ENCODE peak calls at places on chromosomes 11 and 22, in nine cellular contexts. Z is stimulated activated CD8-positive, alpha-beta memory T cell treated with anti-CD3 and anti-CD28 coated beads, Interleukin-15, amount 100 ng/mL, for 1 hour; A is HFF-Myc; R is NCI-H1092; F is GOT3; L is stimulated activated CD4-positive, alpha-beta T cell treated with anti-CD3 and anti-CD28 coated beads, Interleukin-1b, Interleukin-23, amount 100 ng/mL, for 48 hours; W is left colon; C is mucosa of descending colon; O is dorsolateral prefrontal cortex. P is an unnamed sample.

GRCh38 chr11:72833792-72834501 is 19.7 kb downstream of the ATG16L2 start:
- DNase-seq in O (no peak), R (no peak), W (no peak), C (no peak), A (no peak), Z (no peak), L (no peak), F (no peak), P (no peak)

GRCh38 chr11:131767421-131767820 is 397.0 kb downstream of the NTM start:
- DNase-seq in F (no peak), C (no peak), W (no peak), Z (no peak), L (no peak), R (no peak), A (no peak), O (no peak), P (no peak)

GRCh38 chr11:122441702-122442092 is 213.8 kb upstream of the UBASH3B start:
- DNase-seq in R (peak), A (no peak), W (no peak), Z (no peak), F (no peak), O (no peak), L (no peak), C (no peak), P (no peak)

GRCh38 chr11:133952199-133953190 is 4.3 kb downstream of the IGSF9B start:
- DNase-seq in O (no peak), C (no peak), R (no peak), F (no peak), Z (no peak), L (no peak), A (no peak), W (no peak), P (no peak)

GRCh38 chr22:41003976-41004375 is 52.8 kb downstream of the RBX1 start:
- DNase-seq in R (no peak), Z (no peak), O (no peak), C (no peak), F (no peak), W (no peak), L (no peak), A (no peak), P (no peak)

GRCh38 chr11:123408619-123409455 is 21.2 kb upstream of the GRAMD1B start:
- DNase-seq in R (no peak), F (no peak), L (no peak), A (no peak), W (no peak), Z (no peak), O (no peak), C (no peak), P (peak)

GRCh38 chr22:44371741-44372525 is 59.2 kb upstream of the SHISAL1 start:
- DNase-seq in L (no peak), O (no peak), A (no peak), Z (no peak), R (no peak), F (no peak), C (peak), W (peak), P (no peak)

GRCh38 chr11:85772700-85773099 is 38.2 kb downstream of the SYTL2 start:
- DNase-seq in F (no peak), C (no peak), R (no peak), Z (no peak), A (no peak), L (no peak), O (no peak), W (no peak), P (no peak)

GRCh38 chr11:31813961-31814868 is 3.1 kb upstream of the PAX6 start:
- DNase-seq in F (no peak), O (no peak), R (no peak), Z (no peak), W (no peak), C (no peak), L (no peak), A (no peak), P (no peak)

GRCh38 chr22:37095113-37095512 is 14.4 kb downstream of the TMPRSS6 start:
- DNase-seq in C (no peak), R (no peak), Z (no peak), O (no peak), L (peak), W (no peak), F (no peak), A (no peak), P (no peak)

GRCh38 chr22:41052661-41053490 is 39.5 kb upstream of the EP300 start:
- DNase-seq in A (peak), R (no peak), L (no peak), W (no peak), C (no peak), F (no peak), O (no peak), Z (no peak), P (peak)

GRCh38 chr22:28344893-28345292 is 334.7 kb downstream of the TTC28 start:
- DNase-seq in C (no peak), W (no peak), L (no peak), R (no peak), O (no peak), F (no peak), A (no peak), Z (no peak), P (no peak)

GRCh38 chr11:27406498-27407354 is 43.7 kb upstream of the CCDC34 start:
- DNase-seq in O (no peak), C (no peak), R (no peak), L (no peak), A (no peak), Z (no peak), W (no peak), F (no peak), P (no peak)

GRCh38 chr22:50469377-50470305 is 5.2 kb downstream of the SBF1 start:
- DNase-seq in O (no peak), Z (peak), W (peak), L (peak), R (no peak), F (peak), A (peak), C (peak), P (peak)

GRCh38 chr11:70695086-70695960 is 297.0 kb downstream of the CTTN start:
- DNase-seq in O (no peak), W (no peak), R (no peak), A (no peak), Z (no peak), C (no peak), F (no peak), L (no peak), P (no peak)

GRCh38 chr11:33933607-33934006 is 41.7 kb upstream of the LMO2 start:
- DNase-seq in O (no peak), R (no peak), Z (no peak), A (no peak), L (no peak), W (no peak), F (no peak), C (no peak), P (no peak)

GRCh38 chr11:83759148-83759547 is 473.0 kb upstream of the CCDC90B start:
- DNase-seq in F (no peak), L (no peak), Z (no peak), A (no peak), R (no peak), C (no peak), W (no peak), O (no peak), P (no peak)

GRCh38 chr22:49775191-49776052 is 52.3 kb downstream of the BRD1 start:
- DNase-seq in O (no peak), A (no peak), C (no peak), F (no peak), W (no peak), R (no peak), L (no peak), Z (no peak), P (no peak)

GRCh38 chr22:47619631-47620030 is 857.2 kb downstream of the TBC1D22A start:
- DNase-seq in Z (no peak), F (no peak), C (no peak), A (no peak), R (no peak), O (no peak), W (no peak), L (no peak), P (no peak)

GRCh38 chr11:65849366-65849765 is 8.6 kb downstream of the CFL1 start:
- DNase-seq in F (no peak), W (peak), C (no peak), L (no peak), R (no peak), Z (no peak), O (no peak), A (no peak), P (peak)

GRCh38 chr11:93524173-93524536 is 19.0 kb downstream of the SMCO4 start:
- DNase-seq in C (no peak), Z (no peak), L (no peak), R (no peak), F (no peak), W (no peak), O (no peak), A (no peak), P (no peak)